ENCODE peak calls at places on chromosomes 12 and 14, in seven cellular contexts. One of them, this sample, is unnamed.

GRCh38 chr14:52891800-52892199 is 59.0 kb downstream of the FERMT2 start:
- DNase-seq in smooth muscle cell of the brain vasculature: no peak
- DNase-seq in epithelial cell of proximal tubule: no peak
- DNase-seq in T-helper 1 cell: no peak
- DNase-seq in A549: no peak
- DNase-seq in effector memory CD4-positive, alpha-beta T cell: no peak
- DNase-seq in HFF-Myc: no peak
- DNase-seq in this sample: no peak

GRCh38 chr14:28436821-28437220 is 329.8 kb upstream of the FOXG1 start:
- DNase-seq in A549: no peak
- DNase-seq in effector memory CD4-positive, alpha-beta T cell: no peak
- DNase-seq in smooth muscle cell of the brain vasculature: no peak
- DNase-seq in epithelial cell of proximal tubule: no peak
- DNase-seq in HFF-Myc: no peak
- DNase-seq in T-helper 1 cell: no peak
- DNase-seq in this sample: no peak

GRCh38 chr14:49497725-49498348 is 88.3 kb downstream of the RPS29 start:
- DNase-seq in smooth muscle cell of the brain vasculature: peak
- DNase-seq in epithelial cell of proximal tubule: peak
- DNase-seq in T-helper 1 cell: no peak
- DNase-seq in effector memory CD4-positive, alpha-beta T cell: no peak
- DNase-seq in HFF-Myc: peak
- DNase-seq in A549: peak
- DNase-seq in this sample: peak

GRCh38 chr12:44628180-44628579 is 247.9 kb downstream of the NELL2 start:
- DNase-seq in effector memory CD4-positive, alpha-beta T cell: no peak
- DNase-seq in A549: no peak
- DNase-seq in epithelial cell of proximal tubule: no peak
- DNase-seq in T-helper 1 cell: no peak
- DNase-seq in smooth muscle cell of the brain vasculature: no peak
- DNase-seq in HFF-Myc: no peak
- DNase-seq in this sample: no peak

GRCh38 chr12:111578276-111578970 is 20.7 kb downstream of the ATXN2 start:
- DNase-seq in epithelial cell of proximal tubule: no peak
- DNase-seq in smooth muscle cell of the brain vasculature: no peak
- DNase-seq in HFF-Myc: peak
- DNase-seq in effector memory CD4-positive, alpha-beta T cell: no peak
- DNase-seq in T-helper 1 cell: no peak
- DNase-seq in A549: peak
- DNase-seq in this sample: no peak

GRCh38 chr14:106174206-106174605 is 647.8 kb downstream of the TMEM121 start:
- DNase-seq in epithelial cell of proximal tubule: no peak
- DNase-seq in smooth muscle cell of the brain vasculature: no peak
- DNase-seq in HFF-Myc: no peak
- DNase-seq in T-helper 1 cell: peak
- DNase-seq in A549: no peak
- DNase-seq in effector memory CD4-positive, alpha-beta T cell: peak
- DNase-seq in this sample: no peak

GRCh38 chr12:3206536-3207072 is 129.4 kb downstream of the TSPAN9 start:
- DNase-seq in smooth muscle cell of the brain vasculature: no peak
- DNase-seq in epithelial cell of proximal tubule: no peak
- DNase-seq in T-helper 1 cell: no peak
- DNase-seq in HFF-Myc: no peak
- DNase-seq in effector memory CD4-positive, alpha-beta T cell: no peak
- DNase-seq in A549: no peak
- DNase-seq in this sample: no peak

GRCh38 chr14:103705158-103705523 is 10.1 kb downstream of the XRCC3 start:
- DNase-seq in A549: no peak
- DNase-seq in effector memory CD4-positive, alpha-beta T cell: no peak
- DNase-seq in T-helper 1 cell: no peak
- DNase-seq in HFF-Myc: no peak
- DNase-seq in smooth muscle cell of the brain vasculature: no peak
- DNase-seq in epithelial cell of proximal tubule: no peak
- DNase-seq in this sample: no peak

GRCh38 chr12:2319136-2319535 is 266.3 kb downstream of the CACNA1C start:
- DNase-seq in A549: no peak
- DNase-seq in T-helper 1 cell: no peak
- DNase-seq in effector memory CD4-positive, alpha-beta T cell: no peak
- DNase-seq in HFF-Myc: no peak
- DNase-seq in epithelial cell of proximal tubule: no peak
- DNase-seq in smooth muscle cell of the brain vasculature: no peak
- DNase-seq in this sample: no peak

GRCh38 chr12:21585485-21585884 is 19.2 kb downstream of the GYS2 start:
- DNase-seq in effector memory CD4-positive, alpha-beta T cell: no peak
- DNase-seq in A549: no peak
- DNase-seq in smooth muscle cell of the brain vasculature: no peak
- DNase-seq in T-helper 1 cell: no peak
- DNase-seq in HFF-Myc: no peak
- DNase-seq in epithelial cell of proximal tubule: no peak
- DNase-seq in this sample: no peak

GRCh38 chr14:59464651-59465569 is at the start of gene GPR135:
- DNase-seq in A549: no peak
- DNase-seq in T-helper 1 cell: peak
- DNase-seq in effector memory CD4-positive, alpha-beta T cell: peak
- DNase-seq in HFF-Myc: no peak
- DNase-seq in epithelial cell of proximal tubule: no peak
- DNase-seq in smooth muscle cell of the brain vasculature: no peak
- DNase-seq in this sample: no peak

GRCh38 chr14:36507847-36508417 is 12.1 kb downstream of the NKX2-1 start:
- DNase-seq in effector memory CD4-positive, alpha-beta T cell: no peak
- DNase-seq in T-helper 1 cell: no peak
- DNase-seq in smooth muscle cell of the brain vasculature: no peak
- DNase-seq in epithelial cell of proximal tubule: no peak
- DNase-seq in A549: no peak
- DNase-seq in HFF-Myc: no peak
- DNase-seq in this sample: no peak

GRCh38 chr12:47995976-47996375 is 8.3 kb downstream of the COL2A1 start:
- DNase-seq in A549: no peak
- DNase-seq in T-helper 1 cell: no peak
- DNase-seq in effector memory CD4-positive, alpha-beta T cell: no peak
- DNase-seq in epithelial cell of proximal tubule: no peak
- DNase-seq in smooth muscle cell of the brain vasculature: peak
- DNase-seq in HFF-Myc: no peak
- DNase-seq in this sample: no peak